ENCODE peak calls at places on chromosomes 4 and X, in four cellular contexts. One of them, this sample, is unnamed.

GRCh38 chr4:972651-973424 is 531 bp downstream of the DGKQ start:
- DNase-seq in SW480: no peak
- DNase-seq in ovary: peak; percentile 47
- DNase-seq in GM23338: peak; percentile 65
- DNase-seq in this sample: no peak

GRCh38 chr4:6619466-6620255 is 20.8 kb upstream of the MRFAP1 start:
- DNase-seq in ovary: no peak
- DNase-seq in GM23338: no peak
- DNase-seq in SW480: no peak
- DNase-seq in this sample: no peak

GRCh38 chrX:143873343-143873742 is 10.5 kb upstream of the UBE2NL start:
- DNase-seq in ovary: no peak
- DNase-seq in SW480: no peak
- DNase-seq in GM23338: no peak
- DNase-seq in this sample: no peak

GRCh38 chrX:21438792-21439191 is 64.6 kb downstream of the CNKSR2 start:
- DNase-seq in GM23338: no peak
- DNase-seq in SW480: no peak
- DNase-seq in ovary: no peak
- DNase-seq in this sample: no peak

GRCh38 chrX:96436105-96436504 is 248.5 kb upstream of the DIAPH2 start:
- DNase-seq in GM23338: no peak
- DNase-seq in ovary: no peak
- DNase-seq in SW480: no peak
- DNase-seq in this sample: no peak

GRCh38 chr4:62302710-62303109 is 1102.6 kb downstream of the ADGRL3 start:
- DNase-seq in ovary: no peak
- DNase-seq in SW480: no peak
- DNase-seq in GM23338: no peak
- DNase-seq in this sample: no peak

GRCh38 chr4:6222761-6223292 is 22.5 kb upstream of the JAKMIP1 start:
- DNase-seq in GM23338: peak; percentile 83
- DNase-seq in ovary: no peak
- DNase-seq in SW480: no peak
- DNase-seq in this sample: peak; percentile 78

GRCh38 chrX:153064061-153064460 is 7.8 kb downstream of the PNMA3 start:
- DNase-seq in ovary: no peak
- DNase-seq in GM23338: peak; percentile 13
- DNase-seq in SW480: no peak
- DNase-seq in this sample: no peak

GRCh38 chrX:123184199-123184857 is at the start of gene GRIA3:
- DNase-seq in GM23338: peak; percentile 44
- DNase-seq in SW480: no peak
- DNase-seq in ovary: peak; percentile 14
- DNase-seq in this sample: peak; percentile 2

GRCh38 chr4:5776510-5776909 is 65.5 kb downstream of the EVC start:
- DNase-seq in ovary: no peak
- DNase-seq in GM23338: no peak
- DNase-seq in SW480: no peak
- DNase-seq in this sample: no peak

GRCh38 chr4:165726831-165727230 is 146.2 kb upstream of the TLL1 start:
- DNase-seq in SW480: no peak
- DNase-seq in ovary: no peak
- DNase-seq in GM23338: no peak
- DNase-seq in this sample: no peak

GRCh38 chr4:156971168-156971601 is 414 bp downstream of the PDGFC start:
- DNase-seq in GM23338: peak; percentile 47
- DNase-seq in SW480: no peak
- DNase-seq in ovary: peak; percentile 51
- DNase-seq in this sample: no peak

GRCh38 chrX:22365460-22365859 is 92.7 kb downstream of the CBLL2 start:
- DNase-seq in SW480: peak; percentile 10
- DNase-seq in GM23338: no peak
- DNase-seq in ovary: no peak
- DNase-seq in this sample: no peak

GRCh38 chr4:36844448-36844847 is 400.1 kb upstream of the NWD2 start:
- DNase-seq in SW480: no peak
- DNase-seq in GM23338: no peak
- DNase-seq in ovary: no peak
- DNase-seq in this sample: no peak

GRCh38 chr4:127069675-127070074 is 563.1 kb upstream of the INTU start:
- DNase-seq in ovary: no peak
- DNase-seq in GM23338: peak; percentile 32
- DNase-seq in SW480: no peak
- DNase-seq in this sample: peak; percentile 6

GRCh38 chr4:102036619-102037376 is 246.3 kb downstream of the BANK1 start:
- DNase-seq in ovary: no peak
- DNase-seq in GM23338: no peak
- DNase-seq in SW480: no peak
- DNase-seq in this sample: peak; percentile 32

GRCh38 chr4:20194079-20195013 is 57.4 kb upstream of the SLIT2 start:
- DNase-seq in ovary: no peak
- DNase-seq in GM23338: no peak
- DNase-seq in SW480: no peak
- DNase-seq in this sample: no peak

GRCh38 chrX:124256209-124256608 is 76.3 kb upstream of the TEX13D start:
- DNase-seq in SW480: no peak
- DNase-seq in ovary: no peak
- DNase-seq in GM23338: no peak
- DNase-seq in this sample: no peak

GRCh38 chrX:20128678-20129077 is 12.0 kb upstream of the MAP7D2 start:
- DNase-seq in ovary: no peak
- DNase-seq in SW480: no peak
- DNase-seq in GM23338: no peak
- DNase-seq in this sample: no peak

GRCh38 chr4:53322696-53323095 is 43.2 kb downstream of the SCFD2 start:
- DNase-seq in GM23338: no peak
- DNase-seq in SW480: no peak
- DNase-seq in ovary: no peak
- DNase-seq in this sample: no peak

GRCh38 chr4:159823743-159824142 is 720.9 kb downstream of the RAPGEF2 start:
- DNase-seq in GM23338: no peak
- DNase-seq in SW480: no peak
- DNase-seq in ovary: no peak
- DNase-seq in this sample: no peak

GRCh38 chr4:154616731-154617130 is 4.3 kb upstream of the FGG start:
- DNase-seq in ovary: no peak
- DNase-seq in SW480: no peak
- DNase-seq in GM23338: no peak
- DNase-seq in this sample: no peak

GRCh38 chr4:42750091-42750490 is 93.2 kb upstream of the ATP8A1 start:
- DNase-seq in ovary: peak; percentile 16
- DNase-seq in SW480: peak; percentile 13
- DNase-seq in GM23338: peak; percentile 34
- DNase-seq in this sample: peak; percentile 34

GRCh38 chr4:915595-915994 is 16.5 kb downstream of the GAK start:
- DNase-seq in SW480: no peak
- DNase-seq in GM23338: no peak
- DNase-seq in ovary: no peak
- DNase-seq in this sample: no peak

GRCh38 chrX:5051831-5052491 is 1176.7 kb downstream of the NLGN4X start:
- DNase-seq in SW480: peak; percentile 35
- DNase-seq in GM23338: no peak
- DNase-seq in ovary: no peak
- DNase-seq in this sample: no peak

GRCh38 chrX:123736333-123736921 is 3.6 kb upstream of the THOC2 start:
- DNase-seq in GM23338: no peak
- DNase-seq in SW480: no peak
- DNase-seq in ovary: no peak
- DNase-seq in this sample: peak; percentile 52

GRCh38 chrX:151852294-151852693 is 60.4 kb upstream of the MAGEA4 start:
- DNase-seq in GM23338: no peak
- DNase-seq in ovary: no peak
- DNase-seq in SW480: peak; percentile 4
- DNase-seq in this sample: no peak

GRCh38 chrX:103726477-103726876 is 15.8 kb downstream of the TMEM31 start:
- DNase-seq in SW480: no peak
- DNase-seq in ovary: no peak
- DNase-seq in GM23338: no peak
- DNase-seq in this sample: no peak

GRCh38 chr4:56050584-56050983 is 101.8 kb downstream of the CEP135 start:
- DNase-seq in ovary: no peak
- DNase-seq in GM23338: no peak
- DNase-seq in SW480: no peak
- DNase-seq in this sample: no peak

GRCh38 chr4:83631066-83631465 is 95.2 kb downstream of the GPAT3 start:
- DNase-seq in ovary: no peak
- DNase-seq in SW480: no peak
- DNase-seq in GM23338: no peak
- DNase-seq in this sample: no peak

GRCh38 chrX:109843963-109844751 is 111.1 kb upstream of the ACSL4 start:
- DNase-seq in ovary: no peak
- DNase-seq in GM23338: no peak
- DNase-seq in SW480: no peak
- DNase-seq in this sample: peak; percentile 40

GRCh38 chrX:141469469-141469868 is 115.1 kb downstream of the SPANXA1 start:
- DNase-seq in ovary: no peak
- DNase-seq in GM23338: no peak
- DNase-seq in SW480: no peak
- DNase-seq in this sample: no peak

GRCh38 chrX:12986886-12987285 is 12.0 kb downstream of the TMSB4X start:
- DNase-seq in GM23338: no peak
- DNase-seq in SW480: no peak
- DNase-seq in ovary: no peak
- DNase-seq in this sample: no peak

GRCh38 chrX:44183329-44183728 is 160.1 kb downstream of the EFHC2 start:
- DNase-seq in ovary: no peak
- DNase-seq in SW480: no peak
- DNase-seq in GM23338: no peak
- DNase-seq in this sample: no peak

GRCh38 chr4:123980736-123981285 is 584.2 kb downstream of the SPRY1 start:
- DNase-seq in ovary: no peak
- DNase-seq in GM23338: no peak
- DNase-seq in SW480: no peak
- DNase-seq in this sample: no peak

GRCh38 chr4:115042496-115042895 is 70.9 kb downstream of the NDST4 start:
- DNase-seq in ovary: no peak
- DNase-seq in GM23338: peak; percentile 67
- DNase-seq in SW480: no peak
- DNase-seq in this sample: no peak

GRCh38 chrX:139815771-139816170 is 107.8 kb upstream of the MCF2 start:
- DNase-seq in GM23338: no peak
- DNase-seq in ovary: no peak
- DNase-seq in SW480: no peak
- DNase-seq in this sample: no peak